ENCODE peak calls at places on chromosomes 12 and 14, in nine cellular contexts. R is mucosa of descending colon; D is lung microvascular endothelial cell; Y is naive B cell; U is central memory CD8-positive, alpha-beta T cell; B is activated T-helper 1 cell treated with anti-CD3 and anti-CD28 coated beads, Interleukin-12 subunit alpha, Interleukin-12 subunit beta, Interleukin-2, Interleukin-4 antibody, amounts not matched to agents 30 ng/mL and 10 ng/mL and 1 ng/mL, durations not matched to agents 14 hours and 24 hours and 36 hours; Z is K562; H is COR-L47; T is AG10803. E is an unnamed sample.

GRCh38 chr12:26789731-26790644 is 43.0 kb downstream of the ITPR2 start:
- DNase-seq in R (peak; percentile 59), D (peak; percentile 68), Y (no peak), U (no peak), B (no peak), Z (no peak), H (no peak), T (peak; percentile 90), E (no peak)

GRCh38 chr14:73743431-73743931 is 29.3 kb upstream of the PNMA1 start:
- DNase-seq in R (peak; percentile 86), D (peak; percentile 80), Y (peak; percentile 47), U (peak; percentile 37), B (peak; percentile 55), Z (no peak), H (no peak), T (peak; percentile 44), E (peak; percentile 40)

GRCh38 chr12:49979061-49979586 is 6.4 kb downstream of the AQP6 start:
- DNase-seq in R (no peak), D (no peak), Y (no peak), U (no peak), B (no peak), Z (peak; percentile 4), H (no peak), T (no peak), E (no peak)

GRCh38 chr14:103185051-103186027 is 62.1 kb downstream of the TNFAIP2 start:
- DNase-seq in R (no peak), D (peak; percentile 34), Y (no peak), U (no peak), B (no peak), Z (peak; percentile 27), H (peak; percentile 26), T (peak; percentile 25), E (peak; percentile 65)

GRCh38 chr12:132494294-132495164 is 4.6 kb downstream of the FBRSL1 start:
- DNase-seq in R (no peak), D (no peak), Y (no peak), U (no peak), B (no peak), Z (peak; percentile 72), H (no peak), T (no peak), E (no peak)

GRCh38 chr14:102684276-102684663 is 91.8 kb downstream of the RCOR1 start:
- DNase-seq in R (no peak), D (no peak), Y (no peak), U (no peak), B (no peak), Z (no peak), H (no peak), T (no peak), E (no peak)

GRCh38 chr12:105581420-105581819 is 250.9 kb downstream of the C12orf75 start:
- DNase-seq in R (no peak), D (peak; percentile 12), Y (no peak), U (no peak), B (no peak), Z (no peak), H (no peak), T (no peak), E (no peak)

GRCh38 chr12:59808317-59808910 is 212.6 kb downstream of the SLC16A7 start:
- DNase-seq in R (no peak), D (peak; percentile 24), Y (peak; percentile 23), U (no peak), B (no peak), Z (peak; percentile 22), H (peak; percentile 2), T (peak; percentile 48), E (peak; percentile 68)

GRCh38 chr14:53620325-53620716 is 336.3 kb downstream of the BMP4 start:
- DNase-seq in R (no peak), D (no peak), Y (no peak), U (no peak), B (no peak), Z (no peak), H (no peak), T (peak; percentile 47), E (no peak)

GRCh38 chr12:113040722-113041168 is 15.8 kb upstream of the DTX1 start:
- DNase-seq in R (peak; percentile 63), D (peak; percentile 96), Y (no peak), U (no peak), B (no peak), Z (no peak), H (no peak), T (peak; percentile 44), E (no peak)

GRCh38 chr14:61475316-61475715 is 153.9 kb downstream of the PRKCH start:
- DNase-seq in R (no peak), D (peak; percentile 80), Y (peak; percentile 59), U (no peak), B (no peak), Z (peak; percentile 46), H (peak; percentile 77), T (peak; percentile 81), E (peak; percentile 71)

GRCh38 chr12:58313091-58313855 is 371.9 kb downstream of the ATP23 start:
- DNase-seq in R (no peak), D (peak; percentile 93), Y (no peak), U (no peak), B (no peak), Z (no peak), H (no peak), T (peak; percentile 84), E (no peak)

GRCh38 chr12:26630546-26631027 is 202.4 kb downstream of the ITPR2 start:
- DNase-seq in R (no peak), D (peak; percentile 92), Y (no peak), U (no peak), B (no peak), Z (no peak), H (no peak), T (peak; percentile 49), E (no peak)

GRCh38 chr12:116461060-116461459 is 98.1 kb upstream of the MAP1LC3B2 start:
- DNase-seq in R (no peak), D (no peak), Y (no peak), U (no peak), B (no peak), Z (no peak), H (no peak), T (no peak), E (no peak)

GRCh38 chr12:129076466-129077325 is 223.4 kb downstream of the GLT1D1 start:
- DNase-seq in R (no peak), D (no peak), Y (no peak), U (no peak), B (no peak), Z (no peak), H (no peak), T (no peak), E (no peak)

GRCh38 chr12:20212658-20213387 is 155.5 kb upstream of the PDE3A start:
- DNase-seq in R (peak; percentile 66), D (peak; percentile 100), Y (no peak), U (no peak), B (no peak), Z (no peak), H (peak; percentile 66), T (peak; percentile 97), E (no peak)

GRCh38 chr12:116513944-116514343 is 45.2 kb upstream of the MAP1LC3B2 start:
- DNase-seq in R (no peak), D (no peak), Y (no peak), U (no peak), B (no peak), Z (no peak), H (no peak), T (no peak), E (no peak)

GRCh38 chr14:88786715-88787114 is 6.0 kb downstream of the EML5 start:
- DNase-seq in R (no peak), D (no peak), Y (no peak), U (no peak), B (no peak), Z (no peak), H (no peak), T (no peak), E (no peak)

GRCh38 chr14:65961004-65961403 is 525.2 kb upstream of the CCDC196 start:
- DNase-seq in R (peak; percentile 65), D (peak; percentile 57), Y (peak; percentile 20), U (peak; percentile 37), B (peak; percentile 58), Z (peak; percentile 65), H (no peak), T (peak; percentile 35), E (peak; percentile 43)

GRCh38 chr12:82437744-82438143 is 79.4 kb downstream of the METTL25 start:
- DNase-seq in R (no peak), D (no peak), Y (no peak), U (no peak), B (no peak), Z (no peak), H (no peak), T (no peak), E (no peak)

GRCh38 chr14:105867961-105868599 is 341.7 kb downstream of the TMEM121 start:
- DNase-seq in R (peak; percentile 40), D (no peak), Y (no peak), U (no peak), B (no peak), Z (no peak), H (no peak), T (no peak), E (no peak)

E was measured in NAMALWA.